ENCODE peak calls at places on chromosome 17, in seven cellular contexts. One of them, this sample, is unnamed.
A peak's percentile ranks its signal among the peaks of the same experiment; 100 is the strongest.

GRCh38 chr17:69608808-69609494 is 194.5 kb downstream of the MAP2K6 start:
- DNase-seq in WTC11: no peak
- DNase-seq in ovary: no peak
- DNase-seq in Calu3: no peak
- DNase-seq in RWPE2: no peak
- DNase-seq in GM20000: no peak
- DNase-seq in neural progenitor cell: no peak
- DNase-seq in this sample: no peak

GRCh38 chr17:31422443-31422842 is 31.0 kb downstream of the RAB11FIP4 start:
- DNase-seq in WTC11: no peak
- DNase-seq in ovary: no peak
- DNase-seq in Calu3: no peak
- DNase-seq in RWPE2: no peak
- DNase-seq in GM20000: no peak
- DNase-seq in neural progenitor cell: no peak
- DNase-seq in this sample: no peak

GRCh38 chr17:46273541-46274236 is 21.2 kb upstream of the LRRC37A start:
- DNase-seq in WTC11: no peak
- DNase-seq in ovary: no peak
- DNase-seq in Calu3: no peak
- DNase-seq in RWPE2: no peak
- DNase-seq in GM20000: no peak
- DNase-seq in neural progenitor cell: no peak
- DNase-seq in this sample: no peak

GRCh38 chr17:80694992-80695912 is 150.6 kb downstream of the RPTOR start:
- DNase-seq in WTC11: no peak
- DNase-seq in ovary: peak; percentile 53
- DNase-seq in Calu3: peak; percentile 43
- DNase-seq in RWPE2: no peak
- DNase-seq in GM20000: no peak
- DNase-seq in neural progenitor cell: no peak
- DNase-seq in this sample: no peak

GRCh38 chr17:13735444-13735843 is 133.7 kb upstream of the HS3ST3A1 start:
- DNase-seq in WTC11: peak; percentile 23
- DNase-seq in ovary: no peak
- DNase-seq in Calu3: no peak
- DNase-seq in RWPE2: no peak
- DNase-seq in GM20000: no peak
- DNase-seq in neural progenitor cell: peak; percentile 57
- DNase-seq in this sample: no peak

GRCh38 chr17:19317359-19318095 is 45.0 kb downstream of the B9D1 start:
- DNase-seq in WTC11: peak; percentile 94
- DNase-seq in ovary: peak; percentile 95
- DNase-seq in Calu3: no peak
- DNase-seq in RWPE2: no peak
- DNase-seq in GM20000: peak; percentile 74
- DNase-seq in neural progenitor cell: peak; percentile 87
- DNase-seq in this sample: peak; percentile 57

GRCh38 chr17:49471089-49471683 is 23.9 kb upstream of the NGFR start:
- DNase-seq in WTC11: no peak
- DNase-seq in ovary: no peak
- DNase-seq in Calu3: no peak
- DNase-seq in RWPE2: no peak
- DNase-seq in GM20000: no peak
- DNase-seq in neural progenitor cell: peak; percentile 52
- DNase-seq in this sample: no peak

GRCh38 chr17:21058098-21058893 is 15.5 kb upstream of the USP22 start:
- DNase-seq in WTC11: no peak
- DNase-seq in ovary: no peak
- DNase-seq in Calu3: no peak
- DNase-seq in RWPE2: no peak
- DNase-seq in GM20000: no peak
- DNase-seq in neural progenitor cell: no peak
- DNase-seq in this sample: no peak

GRCh38 chr17:68707032-68707431 is 105.9 kb upstream of the FAM20A start:
- DNase-seq in WTC11: no peak
- DNase-seq in ovary: no peak
- DNase-seq in Calu3: no peak
- DNase-seq in RWPE2: no peak
- DNase-seq in GM20000: no peak
- DNase-seq in neural progenitor cell: peak; percentile 10
- DNase-seq in this sample: no peak

GRCh38 chr17:20961551-20961950 is 81.3 kb downstream of the USP22 start:
- DNase-seq in WTC11: no peak
- DNase-seq in ovary: no peak
- DNase-seq in Calu3: no peak
- DNase-seq in RWPE2: no peak
- DNase-seq in GM20000: no peak
- DNase-seq in neural progenitor cell: no peak
- DNase-seq in this sample: no peak

GRCh38 chr17:50165867-50166517 is at the start of gene SGCA:
- DNase-seq in WTC11: no peak
- DNase-seq in ovary: no peak
- DNase-seq in Calu3: no peak
- DNase-seq in RWPE2: no peak
- DNase-seq in GM20000: no peak
- DNase-seq in neural progenitor cell: no peak
- DNase-seq in this sample: no peak

GRCh38 chr17:48626470-48627241 is 498 bp upstream of the HOXB9 start:
- DNase-seq in WTC11: peak; percentile 71
- DNase-seq in ovary: no peak
- DNase-seq in Calu3: peak; percentile 87
- DNase-seq in RWPE2: no peak
- DNase-seq in GM20000: peak; percentile 71
- DNase-seq in neural progenitor cell: peak; percentile 52
- DNase-seq in this sample: peak; percentile 82

GRCh38 chr17:65763786-65764185 is 202.3 kb upstream of the AXIN2 start:
- DNase-seq in WTC11: no peak
- DNase-seq in ovary: no peak
- DNase-seq in Calu3: no peak
- DNase-seq in RWPE2: no peak
- DNase-seq in GM20000: no peak
- DNase-seq in neural progenitor cell: no peak
- DNase-seq in this sample: no peak

GRCh38 chr17:73187203-73187769 is 5.6 kb upstream of the COG1 start:
- DNase-seq in WTC11: no peak
- DNase-seq in ovary: no peak
- DNase-seq in Calu3: no peak
- DNase-seq in RWPE2: no peak
- DNase-seq in GM20000: no peak
- DNase-seq in neural progenitor cell: no peak
- DNase-seq in this sample: no peak

GRCh38 chr17:33292981-33293867 is at the start of gene ASIC2:
- DNase-seq in WTC11: peak; percentile 68
- DNase-seq in ovary: no peak
- DNase-seq in Calu3: no peak
- DNase-seq in RWPE2: peak; percentile 67
- DNase-seq in GM20000: no peak
- DNase-seq in neural progenitor cell: peak; percentile 89
- DNase-seq in this sample: peak; percentile 55

GRCh38 chr17:41392278-41392677 is 5.1 kb downstream of the KRT31 start:
- DNase-seq in WTC11: no peak
- DNase-seq in ovary: no peak
- DNase-seq in Calu3: no peak
- DNase-seq in RWPE2: no peak
- DNase-seq in GM20000: no peak
- DNase-seq in neural progenitor cell: no peak
- DNase-seq in this sample: no peak

GRCh38 chr17:27778193-27778592 is 22.1 kb downstream of the NOS2 start:
- DNase-seq in WTC11: no peak
- DNase-seq in ovary: no peak
- DNase-seq in Calu3: no peak
- DNase-seq in RWPE2: no peak
- DNase-seq in GM20000: no peak
- DNase-seq in neural progenitor cell: no peak
- DNase-seq in this sample: no peak

GRCh38 chr17:3512512-3513171 is 36.8 kb downstream of the ASPA start:
- DNase-seq in WTC11: peak; percentile 37
- DNase-seq in ovary: peak; percentile 69
- DNase-seq in Calu3: no peak
- DNase-seq in RWPE2: no peak
- DNase-seq in GM20000: no peak
- DNase-seq in neural progenitor cell: peak; percentile 77
- DNase-seq in this sample: no peak

DNA sequence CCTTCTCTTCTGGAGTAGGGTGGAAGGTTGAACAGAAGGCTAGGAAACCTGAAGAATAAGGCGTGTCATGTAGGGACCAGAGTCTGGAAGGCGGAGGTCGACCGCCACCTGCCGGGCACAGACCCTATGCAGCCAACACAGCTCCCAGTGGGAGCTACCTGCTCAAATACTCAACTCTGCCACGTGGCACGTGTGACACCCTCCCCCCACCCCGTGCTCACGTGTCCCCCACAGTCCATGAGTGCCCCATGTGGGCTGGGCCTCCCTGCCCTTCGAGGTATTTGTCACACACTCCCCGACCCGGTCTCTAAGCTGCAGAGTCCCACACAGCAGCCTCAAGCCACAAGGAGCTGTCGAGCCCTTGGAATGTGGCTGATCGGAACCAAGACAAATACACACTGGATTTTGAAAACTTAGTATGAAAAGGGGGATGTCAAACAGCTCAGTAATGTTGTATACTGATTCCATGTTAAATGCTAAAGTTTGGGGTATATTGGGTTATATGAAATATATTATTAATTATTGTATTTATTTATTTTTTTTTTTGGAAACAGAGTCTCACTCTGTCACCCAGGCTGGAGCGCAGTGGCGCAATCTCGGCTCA is 11.7 kb downstream of the HID1 start:
- DNase-seq in WTC11: peak; percentile 82
- DNase-seq in ovary: no peak
- DNase-seq in Calu3: no peak
- DNase-seq in RWPE2: no peak
- DNase-seq in GM20000: peak; percentile 82
- DNase-seq in neural progenitor cell: peak; percentile 80
- DNase-seq in this sample: peak; percentile 56
- TF ChIP-seq CTCF in WTC11: no peak
- TF ChIP-seq CTCF in ovary: no peak
- TF ChIP-seq CTCF in Calu3: peak; percentile 31
- TF ChIP-seq CTCF in RWPE2: no peak
- TF ChIP-seq CTCF in GM20000: peak; percentile 64
- TF ChIP-seq CTCF in neural progenitor cell: peak; percentile 63
- TF ChIP-seq CTCF in this sample: no peak

GRCh38 chr17:16283705-16284104 is 66.7 kb downstream of the PIGL start:
- DNase-seq in WTC11: no peak
- DNase-seq in ovary: no peak
- DNase-seq in Calu3: no peak
- DNase-seq in RWPE2: no peak
- DNase-seq in GM20000: no peak
- DNase-seq in neural progenitor cell: no peak
- DNase-seq in this sample: no peak

GRCh38 chr17:16286009-16286946 is 67.0 kb downstream of the CENPV start:
- DNase-seq in WTC11: no peak
- DNase-seq in ovary: peak; percentile 86
- DNase-seq in Calu3: peak; percentile 74
- DNase-seq in RWPE2: peak; percentile 92
- DNase-seq in GM20000: peak; percentile 85
- DNase-seq in neural progenitor cell: peak; percentile 68
- DNase-seq in this sample: no peak

GRCh38 chr17:16285646-16286008 is 67.6 kb downstream of the CENPV start:
- DNase-seq in WTC11: peak; percentile 81
- DNase-seq in ovary: no peak
- DNase-seq in Calu3: no peak
- DNase-seq in RWPE2: no peak
- DNase-seq in GM20000: no peak
- DNase-seq in neural progenitor cell: no peak
- DNase-seq in this sample: no peak

GRCh38 chr17:16282522-16282921 is 65.5 kb downstream of the PIGL start:
- DNase-seq in WTC11: no peak
- DNase-seq in ovary: no peak
- DNase-seq in Calu3: no peak
- DNase-seq in RWPE2: no peak
- DNase-seq in GM20000: no peak
- DNase-seq in neural progenitor cell: no peak
- DNase-seq in this sample: no peak

GRCh38 chr17:16281351-16281750 is 64.3 kb downstream of the PIGL start:
- DNase-seq in WTC11: no peak
- DNase-seq in ovary: no peak
- DNase-seq in Calu3: no peak
- DNase-seq in RWPE2: no peak
- DNase-seq in GM20000: no peak
- DNase-seq in neural progenitor cell: no peak
- DNase-seq in this sample: no peak
- TF ChIP-seq CTCF in WTC11: no peak
- TF ChIP-seq CTCF in ovary: no peak
- TF ChIP-seq CTCF in Calu3: no peak
- TF ChIP-seq CTCF in RWPE2: no peak
- TF ChIP-seq CTCF in GM20000: no peak
- TF ChIP-seq CTCF in neural progenitor cell: no peak
- TF ChIP-seq CTCF in this sample: no peak

DNA sequence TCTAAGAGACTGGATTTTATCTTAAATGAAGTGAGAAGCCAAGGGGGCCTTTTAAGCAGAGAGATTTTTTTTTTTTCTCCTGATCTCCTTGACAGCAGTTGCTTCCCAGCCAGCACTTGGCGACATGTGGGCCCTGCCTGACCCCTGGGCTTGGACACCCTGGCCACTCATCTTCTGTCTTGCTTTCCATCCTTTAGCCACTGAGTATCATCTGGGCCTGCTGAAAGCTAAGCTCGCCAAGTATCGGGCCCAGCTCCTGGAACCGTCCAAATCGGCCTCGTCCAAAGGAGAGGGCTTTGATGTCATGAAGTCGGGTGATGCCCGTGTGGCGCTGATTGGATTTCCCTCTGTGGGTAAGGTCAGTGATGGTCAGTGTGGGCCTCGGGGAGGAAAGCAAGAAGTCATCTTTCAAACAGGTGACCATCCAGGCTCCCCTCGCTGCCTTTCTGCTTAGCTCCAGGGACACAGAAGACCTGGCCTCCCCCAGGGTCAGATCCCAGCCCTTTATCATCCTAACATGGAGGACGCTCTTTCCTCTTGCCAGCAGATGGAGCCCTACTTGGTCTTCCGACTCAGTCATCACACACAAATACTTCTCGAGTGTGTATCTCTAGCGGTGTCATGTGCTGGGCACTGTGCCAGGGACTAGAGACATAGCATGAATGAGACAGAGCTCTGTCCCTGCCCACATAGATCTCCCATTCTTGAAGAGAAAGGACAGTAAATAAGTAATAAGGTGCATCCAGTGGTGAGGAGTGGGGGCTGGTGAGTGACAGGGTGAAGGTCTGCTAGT is 6.1 kb downstream of the DRG2 start:
- DNase-seq in WTC11: peak; percentile 25
- DNase-seq in ovary: peak; percentile 36
- DNase-seq in Calu3: no peak
- DNase-seq in RWPE2: no peak
- DNase-seq in GM20000: no peak
- DNase-seq in neural progenitor cell: peak; percentile 48
- DNase-seq in this sample: no peak
- TF ChIP-seq CTCF in WTC11: peak; percentile 23
- TF ChIP-seq CTCF in ovary: no peak
- TF ChIP-seq CTCF in Calu3: no peak
- TF ChIP-seq CTCF in RWPE2: peak; percentile 55
- TF ChIP-seq CTCF in GM20000: no peak
- TF ChIP-seq CTCF in neural progenitor cell: peak; percentile 54
- TF ChIP-seq CTCF in this sample: no peak

DNA sequence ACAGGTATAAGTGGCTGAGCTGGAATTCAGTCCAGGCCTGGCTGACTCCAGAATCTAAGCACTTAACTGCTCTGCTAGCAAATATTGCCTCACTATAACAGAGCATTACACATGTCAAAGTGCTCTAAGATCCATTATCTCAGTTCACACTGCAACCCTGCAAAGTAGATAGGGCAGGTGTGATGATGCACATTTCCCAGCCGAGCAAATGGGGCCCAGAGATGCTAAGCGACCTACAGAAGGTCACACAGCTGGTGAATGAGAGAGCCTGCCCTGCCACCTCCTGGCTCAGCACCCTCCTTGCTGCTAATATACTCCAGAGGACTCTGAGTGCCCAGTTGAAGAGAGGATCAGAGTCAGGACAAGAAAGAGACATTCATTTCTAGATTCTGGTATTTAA is 73.6 kb upstream of the CCL1 start:
- DNase-seq in WTC11: no peak
- DNase-seq in ovary: no peak
- DNase-seq in Calu3: no peak
- DNase-seq in RWPE2: no peak
- DNase-seq in GM20000: no peak
- DNase-seq in neural progenitor cell: no peak
- DNase-seq in this sample: no peak
- TF ChIP-seq CTCF in WTC11: no peak
- TF ChIP-seq CTCF in ovary: no peak
- TF ChIP-seq CTCF in Calu3: no peak
- TF ChIP-seq CTCF in RWPE2: no peak
- TF ChIP-seq CTCF in GM20000: no peak
- TF ChIP-seq CTCF in neural progenitor cell: no peak
- TF ChIP-seq CTCF in this sample: no peak

This sample was measured in mesothelial cell of epicardium.